ENCODE peak calls at places on chromosomes 7 and 10, in six cellular contexts. N is right cardiac atrium, R is fibroblast of the aortic adventitia, C is thyroid gland, Y is amniotic stem cell, J is smooth muscle cell of the brain vasculature. P is an unnamed sample.

GRCh38 chr7:35734001-35734483 is 39.1 kb upstream of the HERPUD2 start:
- DNase-seq in N (no peak), R (no peak), C (no peak), Y (no peak), J (no peak), P (no peak)

GRCh38 chr10:130686680-130687300 is 550.6 kb downstream of the GLRX3 start:
- DNase-seq in N (no peak), R (no peak), C (peak), Y (no peak), J (no peak), P (no peak)

GRCh38 chr7:110623436-110623835 is 467.5 kb upstream of the LRRN3 start:
- DNase-seq in N (no peak), R (no peak), C (no peak), Y (no peak), J (no peak), P (no peak)

GRCh38 chr7:116236020-116236630 is 25.8 kb downstream of the TES start:
- DNase-seq in N (peak), R (peak), C (peak), Y (peak), J (no peak), P (peak)

GRCh38 chr7:44219371-44220045 is 18.7 kb downstream of the YKT6 start:
- DNase-seq in N (peak), R (no peak), C (peak), Y (no peak), J (no peak), P (no peak)

GRCh38 chr7:4845740-4846142 is 16.1 kb downstream of the PAPOLB start:
- DNase-seq in N (peak), R (peak), C (peak), Y (no peak), J (no peak), P (no peak)

GRCh38 chr7:137080516-137081203 is 212.2 kb downstream of the CHRM2 start:
- DNase-seq in N (no peak), R (no peak), C (no peak), Y (no peak), J (no peak), P (no peak)

GRCh38 chr10:18658301-18658991 is 785 bp upstream of the ARL5B start:
- DNase-seq in N (peak), R (peak), C (peak), Y (no peak), J (no peak), P (no peak)

GRCh38 chr7:130998993-130999602 is 265.1 kb upstream of the KLF14 start:
- DNase-seq in N (no peak), R (no peak), C (no peak), Y (no peak), J (no peak), P (no peak)

GRCh38 chr7:84187813-84188212 is 6.8 kb downstream of the SEMA3A start:
- DNase-seq in N (no peak), R (no peak), C (no peak), Y (no peak), J (no peak), P (no peak)

GRCh38 chr10:99438890-99439289 is 8.5 kb upstream of the GOT1 start:
- DNase-seq in N (no peak), R (no peak), C (no peak), Y (no peak), J (no peak), P (no peak)

GRCh38 chr7:2621948-2622640 is 9.7 kb upstream of the TTYH3 start:
- DNase-seq in N (peak), R (no peak), C (no peak), Y (no peak), J (no peak), P (no peak)

GRCh38 chr10:118983263-118983662 is 46.3 kb upstream of the NANOS1 start:
- DNase-seq in N (no peak), R (no peak), C (no peak), Y (no peak), J (no peak), P (no peak)

GRCh38 chr7:25359471-25360059 is 131.3 kb upstream of the NPVF start:
- DNase-seq in N (no peak), R (no peak), C (no peak), Y (no peak), J (no peak), P (no peak)

GRCh38 chr7:150432915-150433892 is 17.2 kb upstream of the GIMAP8 start:
- DNase-seq in N (no peak), R (no peak), C (no peak), Y (no peak), J (no peak), P (no peak)

GRCh38 chr10:4451512-4451911 is 374.5 kb upstream of the AKR1E2 start:
- DNase-seq in N (no peak), R (no peak), C (no peak), Y (no peak), J (no peak), P (no peak)

GRCh38 chr7:50613473-50613872 is 48.3 kb upstream of the DDC start:
- DNase-seq in N (no peak), R (no peak), C (no peak), Y (no peak), J (no peak), P (no peak)

GRCh38 chr7:7970620-7971307 is 2.2 kb downstream of the GLCCI1 start:
- DNase-seq in N (no peak), R (peak), C (no peak), Y (no peak), J (no peak), P (no peak)

GRCh38 chr10:114495303-114495702 is 91.0 kb upstream of the AFAP1L2 start:
- DNase-seq in N (no peak), R (no peak), C (no peak), Y (no peak), J (no peak), P (no peak)

GRCh38 chr7:94509879-94510581 is 421 bp downstream of the CASD1 start:
- DNase-seq in N (peak), R (peak), C (peak), Y (peak), J (peak), P (peak)

GRCh38 chr10:103678104-103678526 is 177.3 kb downstream of the SH3PXD2A start:
- DNase-seq in N (peak), R (peak), C (peak), Y (peak), J (peak), P (no peak)

GRCh38 chr10:125159486-125159931 is 854 bp downstream of the CTBP2 start:
- DNase-seq in N (peak), R (no peak), C (no peak), Y (no peak), J (no peak), P (no peak)

GRCh38 chr7:129958643-129959479 is 6.1 kb upstream of the UBE2H start:
- DNase-seq in N (peak), R (peak), C (peak), Y (peak), J (no peak), P (peak)

GRCh38 chr7:131944556-131945069 is 388.2 kb upstream of the PODXL start:
- DNase-seq in N (no peak), R (no peak), C (no peak), Y (no peak), J (no peak), P (no peak)

GRCh38 chr7:46168671-46169383 is 247.8 kb upstream of the IGFBP3 start:
- DNase-seq in N (no peak), R (no peak), C (peak), Y (no peak), J (no peak), P (no peak)

GRCh38 chr10:6145979-6146432 is 56.7 kb upstream of the PFKFB3 start:
- DNase-seq in N (no peak), R (no peak), C (no peak), Y (no peak), J (no peak), P (no peak)

GRCh38 chr10:71927669-71928592 is 36.3 kb upstream of the CHST3 start:
- DNase-seq in N (no peak), R (peak), C (no peak), Y (no peak), J (no peak), P (no peak)

GRCh38 chr7:68725843-68726242 is 872.4 kb upstream of the AUTS2 start:
- DNase-seq in N (no peak), R (no peak), C (no peak), Y (no peak), J (no peak), P (no peak)

GRCh38 chr7:98617051-98617959 is at the start of gene NPTX2:
- DNase-seq in N (peak), R (peak), C (no peak), Y (peak), J (no peak), P (no peak)

GRCh38 chr7:112763298-112763697 is 26.9 kb downstream of the TMEM168 start:
- DNase-seq in N (no peak), R (no peak), C (no peak), Y (no peak), J (no peak), P (no peak)